ENCODE peak calls at places on chromosomes 1 and 21, in five cellular contexts. Q is RWPE1, Y is posterior vena cava, X is progenitor cell of endocrine pancreas, I is stomach. U is an unnamed sample.

GRCh38 chr1:156337052-156337887 is 822 bp downstream of the CCT3 start:
- DNase-seq in I (no peak), Y (no peak), X (no peak), Q (no peak), U (peak)

GRCh38 chr1:63795455-63795854 is 21.6 kb downstream of the ROR1 start:
- DNase-seq in Q (no peak), X (no peak), I (no peak), Y (no peak), U (no peak)

GRCh38 chr1:28045777-28046176 is 42.6 kb downstream of the EYA3 start:
- DNase-seq in I (no peak), Y (no peak), X (no peak), Q (no peak), U (no peak)

GRCh38 chr1:168752171-168752570 is 23.2 kb upstream of the DPT start:
- DNase-seq in Q (no peak), X (no peak), I (no peak), Y (no peak), U (peak)

GRCh38 chr21:16608209-16608830 is 878.5 kb downstream of the USP25 start:
- DNase-seq in Q (peak), X (no peak), I (no peak), Y (no peak), U (no peak)

GRCh38 chr1:180519846-180520245 is 17.5 kb upstream of the ACBD6 start:
- DNase-seq in Y (no peak), I (no peak), X (no peak), Q (no peak), U (no peak)

GRCh38 chr1:85577421-85578320 is 2.9 kb upstream of the CCN1 start:
- DNase-seq in Q (no peak), I (no peak), Y (peak), X (no peak), U (no peak)

GRCh38 chr1:11761988-11762406 is at the start of gene C1orf167:
- DNase-seq in Y (no peak), I (peak), X (no peak), Q (peak), U (no peak)

GRCh38 chr1:99361406-99361805 is 97.1 kb downstream of the PLPPR4 start:
- DNase-seq in X (no peak), I (no peak), Q (no peak), Y (no peak), U (no peak)

GRCh38 chr1:68291763-68292384 is 59.6 kb upstream of the WLS start:
- DNase-seq in Q (no peak), Y (no peak), I (no peak), X (no peak), U (no peak)

U was measured in colonic mucosa.